ENCODE peak calls at places on chromosomes 2 and 18, in four cellular contexts. E is fibroblast of the conjunctiva, A is NCI-H1092 treated with DMSO at 0.1 percent for 48 hours, L is Kasumi-1. U is an unnamed sample.

GRCh38 chr2:3171564-3172264 is 205.9 kb downstream of the EIPR1 start:
- DNase-seq in E (no peak), A (no peak), L (no peak), U (no peak)

GRCh38 chr2:45261746-45262145 is 252.5 kb upstream of the SIX2 start:
- DNase-seq in E (no peak), A (no peak), L (no peak), U (no peak)

GRCh38 chr2:71811726-71812125 is 335.9 kb downstream of the CYP26B1 start:
- DNase-seq in E (no peak), A (no peak), L (no peak), U (no peak)

GRCh38 chr2:75047907-75048625 is 89.6 kb downstream of the POLE4 start:
- DNase-seq in E (peak), A (no peak), L (peak), U (no peak)

GRCh38 chr2:1915746-1916145 is 171.4 kb upstream of the PXDN start:
- DNase-seq in E (no peak), A (no peak), L (no peak), U (no peak)

GRCh38 chr18:712401-713134 is at the start of gene ENOSF1:
- DNase-seq in E (peak), A (peak), L (peak), U (peak)

GRCh38 chr2:226337941-226338605 is 461.5 kb downstream of the IRS1 start:
- DNase-seq in E (no peak), A (no peak), L (no peak), U (no peak)

GRCh38 chr18:67980241-67980640 is 463.7 kb upstream of the DSEL start:
- DNase-seq in E (no peak), A (no peak), L (no peak), U (no peak)

GRCh38 chr2:30368258-30368657 is 78.8 kb upstream of the LCLAT1 start:
- DNase-seq in E (no peak), A (no peak), L (no peak), U (no peak)

GRCh38 chr18:58087928-58088722 is 44.1 kb downstream of the NEDD4L start:
- DNase-seq in E (no peak), A (no peak), L (no peak), U (no peak)

GRCh38 chr2:67289921-67290371 is 107.2 kb upstream of the ETAA1 start:
- DNase-seq in E (no peak), A (no peak), L (no peak), U (no peak)

GRCh38 chr2:237591379-237591881 is 896 bp upstream of the RAB17 start:
- DNase-seq in E (no peak), A (no peak), L (peak), U (no peak)

GRCh38 chr2:73899801-73900336 is 7.1 kb downstream of the ACTG2 start:
- DNase-seq in E (no peak), A (no peak), L (no peak), U (no peak)

U was measured in pons.